ENCODE peak calls at places on chromosomes 5 and 9, in four cellular contexts. R is GM12878, I is K562, E is A549. D is an unnamed sample.

GRCh38 chr5:127810014-127810413 is 106.8 kb downstream of the CCDC192 start:
- DNase-seq in I (no peak), R (no peak), E (no peak), D (no peak)

GRCh38 chr5:122165574-122166021 is 36.3 kb downstream of the ZNF474 start:
- DNase-seq in I (no peak), R (no peak), E (no peak), D (no peak)

GRCh38 chr5:163033656-163034055 is 403.7 kb upstream of the CCNG1 start:
- DNase-seq in I (peak; percentile 0), R (no peak), E (no peak), D (no peak)

GRCh38 chr5:9437741-9438240 is 108.1 kb downstream of the SEMA5A start:
- DNase-seq in E (no peak), I (no peak), R (no peak), D (no peak)

GRCh38 chr9:112647596-112647995 is 70.3 kb downstream of the INIP start:
- DNase-seq in R (no peak), E (no peak), I (no peak), D (no peak)

GRCh38 chr5:153079396-153079795 is 411.1 kb upstream of the GRIA1 start:
- DNase-seq in E (no peak), R (no peak), I (no peak), D (no peak)

GRCh38 chr9:16150938-16151650 is 598.3 kb downstream of the CCDC171 start:
- DNase-seq in E (no peak), I (no peak), R (peak; percentile 24), D (peak; percentile 35)

GRCh38 chr9:78919701-78920100 is 622.8 kb downstream of the PSAT1 start:
- DNase-seq in I (no peak), R (no peak), E (no peak), D (no peak)

GRCh38 chr9:129140397-129141065 is 29.3 kb downstream of the PTPA start:
- DNase-seq in R (no peak), E (no peak), I (peak; percentile 57), D (peak; percentile 68)

GRCh38 chr5:139795074-139796001 is at the start of gene PSD2:
- DNase-seq in R (no peak), E (no peak), I (peak; percentile 32), D (peak; percentile 89)

GRCh38 chr5:150438873-150439546 is 10.5 kb downstream of the RPS14 start:
- DNase-seq in E (peak; percentile 83), I (peak; percentile 57), R (no peak), D (peak; percentile 75)

GRCh38 chr5:87361031-87361443 is 51.7 kb downstream of the CCNH start:
- DNase-seq in I (no peak), E (no peak), R (no peak), D (no peak)

GRCh38 chr5:41747291-41747690 is 122.9 kb downstream of the OXCT1 start:
- DNase-seq in I (peak; percentile 31), R (no peak), E (no peak), D (peak; percentile 11)

GRCh38 chr9:95462419-95463121 is 54.2 kb downstream of the PTCH1 start:
- DNase-seq in I (peak; percentile 98), E (no peak), R (peak; percentile 94), D (peak; percentile 90)

GRCh38 chr9:130138791-130139190 is 33.4 kb upstream of the NCS1 start:
- DNase-seq in E (no peak), R (no peak), I (peak; percentile 43), D (no peak)

GRCh38 chr5:174505621-174506020 is 218.8 kb upstream of the MSX2 start:
- DNase-seq in I (no peak), R (no peak), E (no peak), D (no peak)

GRCh38 chr5:142674438-142675210 is 11.3 kb downstream of the FGF1 start:
- DNase-seq in I (no peak), E (no peak), R (no peak), D (no peak)

GRCh38 chr9:77899679-77900354 is 131.8 kb downstream of the GNAQ start:
- DNase-seq in R (no peak), E (no peak), I (no peak), D (no peak)

GRCh38 chr5:35294017-35294416 is 63.7 kb upstream of the PRLR start:
- DNase-seq in R (no peak), E (no peak), I (no peak), D (no peak)

GRCh38 chr9:129885018-129885669 is 49.9 kb downstream of the USP20 start:
- DNase-seq in I (peak; percentile 89), R (peak; percentile 20), E (no peak), D (no peak)

GRCh38 chr9:136438548-136438908 is 1.1 kb downstream of the INPP5E start:
- DNase-seq in R (no peak), I (peak; percentile 25), E (no peak), D (peak; percentile 72)

GRCh38 chr5:113902917-113903681 is 389.6 kb downstream of the YTHDC2 start:
- DNase-seq in I (no peak), R (no peak), E (no peak), D (no peak)

GRCh38 chr9:131733601-131734061 is 6.2 kb downstream of the RAPGEF1 start:
- DNase-seq in I (peak; percentile 55), E (peak; percentile 86), R (no peak), D (peak; percentile 70)

GRCh38 chr5:139593716-139594319 is 32.7 kb downstream of the UBE2D2 start:
- DNase-seq in I (no peak), R (no peak), E (peak; percentile 40), D (no peak)

GRCh38 chr9:109811876-109812275 is 31.9 kb downstream of the PALM2AKAP2 start:
- DNase-seq in E (no peak), R (no peak), I (no peak), D (no peak)

GRCh38 chr5:152994040-152994439 is 496.4 kb upstream of the GRIA1 start:
- DNase-seq in I (no peak), R (no peak), E (no peak), D (no peak)

GRCh38 chr5:119330367-119331183 is 25.2 kb upstream of the TNFAIP8 start:
- DNase-seq in R (no peak), E (no peak), I (peak; percentile 94), D (no peak)

GRCh38 chr5:177598477-177598876 is 1.5 kb upstream of the B4GALT7 start:
- DNase-seq in R (no peak), I (no peak), E (no peak), D (no peak)

GRCh38 chr5:17365326-17365725 is 132.7 kb upstream of the TAF11L2 start:
- DNase-seq in I (no peak), E (no peak), R (no peak), D (no peak)

DNA sequence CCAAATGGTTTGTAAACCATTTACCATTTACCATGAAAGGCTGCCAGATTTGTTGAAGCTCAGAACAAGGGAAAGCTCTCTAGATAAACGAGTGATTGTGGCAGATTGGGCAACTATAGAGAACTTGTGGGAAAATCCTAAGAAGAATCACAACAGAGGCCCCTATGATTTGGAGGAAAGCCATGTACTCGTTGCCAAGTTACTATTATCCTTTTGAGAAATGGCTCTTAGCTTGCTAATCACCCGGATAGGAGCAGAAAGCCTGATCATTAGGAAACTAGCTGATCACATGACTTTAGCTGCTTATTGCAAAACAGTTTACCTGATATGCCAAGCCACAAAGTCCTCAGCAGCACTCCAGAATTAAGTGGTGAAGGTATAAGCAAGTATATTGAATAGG is 23.5 kb upstream of the ATG10 start:
- DNase-seq in I (no peak), E (no peak), R (no peak), D (no peak)
- TF ChIP-seq RCOR1 in I (no peak), E (no peak), R (no peak), D (no peak)

GRCh38 chr5:3639175-3639574 is 43.5 kb downstream of the IRX1 start:
- DNase-seq in I (no peak), E (no peak), R (no peak), D (no peak)

GRCh38 chr5:3642231-3642630 is 46.6 kb downstream of the IRX1 start:
- DNase-seq in E (no peak), I (no peak), R (no peak), D (no peak)
- TF ChIP-seq RAD21 in E (no peak), I (no peak), R (no peak), D (no peak)

DNA sequence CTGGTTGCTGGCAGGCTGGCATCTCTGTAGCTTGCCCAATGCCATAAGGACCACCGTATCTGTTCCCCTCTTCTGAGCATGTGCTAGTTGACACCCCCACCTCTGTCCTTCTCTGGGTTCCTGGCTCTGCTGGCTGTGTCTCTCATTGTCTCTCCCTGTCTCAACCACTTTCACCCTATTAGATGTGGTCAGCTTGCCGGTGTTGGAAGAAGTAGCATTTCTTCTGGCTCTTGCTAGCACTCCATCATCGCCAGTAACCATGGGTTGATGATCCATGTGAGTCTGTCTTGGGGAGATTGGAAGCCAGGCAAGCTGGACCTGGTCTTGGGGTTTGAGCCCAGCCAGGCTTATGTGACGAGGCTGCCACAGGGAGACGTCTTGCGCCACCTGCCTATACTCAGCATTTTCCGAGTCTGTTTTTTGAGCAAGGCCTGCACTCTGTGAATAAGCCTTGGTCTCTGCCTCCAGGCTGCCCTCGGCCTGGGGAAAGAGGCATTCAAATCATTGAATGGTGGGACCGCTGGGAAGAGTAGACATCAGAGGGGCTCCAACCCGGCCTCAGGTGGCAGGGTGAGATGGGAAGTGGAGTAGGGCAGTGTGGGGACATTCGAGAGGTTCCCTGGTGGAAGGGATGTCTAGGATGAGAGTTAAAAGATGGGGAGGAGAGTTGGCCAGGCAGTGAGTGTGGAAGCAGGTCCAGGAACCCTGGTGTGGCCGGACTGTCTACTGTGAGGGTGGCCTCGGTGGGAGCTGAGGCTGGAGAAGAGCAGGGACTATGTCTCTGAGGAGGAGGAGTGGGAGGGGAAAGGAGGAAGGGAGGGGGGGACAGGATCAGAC is 74.3 kb downstream of the ZNF618 start:
- DNase-seq in I (no peak), E (no peak), R (no peak), D (no peak)
- TF ChIP-seq REST in I (no peak), E (no peak), R (no peak), D (no peak)

DNA sequence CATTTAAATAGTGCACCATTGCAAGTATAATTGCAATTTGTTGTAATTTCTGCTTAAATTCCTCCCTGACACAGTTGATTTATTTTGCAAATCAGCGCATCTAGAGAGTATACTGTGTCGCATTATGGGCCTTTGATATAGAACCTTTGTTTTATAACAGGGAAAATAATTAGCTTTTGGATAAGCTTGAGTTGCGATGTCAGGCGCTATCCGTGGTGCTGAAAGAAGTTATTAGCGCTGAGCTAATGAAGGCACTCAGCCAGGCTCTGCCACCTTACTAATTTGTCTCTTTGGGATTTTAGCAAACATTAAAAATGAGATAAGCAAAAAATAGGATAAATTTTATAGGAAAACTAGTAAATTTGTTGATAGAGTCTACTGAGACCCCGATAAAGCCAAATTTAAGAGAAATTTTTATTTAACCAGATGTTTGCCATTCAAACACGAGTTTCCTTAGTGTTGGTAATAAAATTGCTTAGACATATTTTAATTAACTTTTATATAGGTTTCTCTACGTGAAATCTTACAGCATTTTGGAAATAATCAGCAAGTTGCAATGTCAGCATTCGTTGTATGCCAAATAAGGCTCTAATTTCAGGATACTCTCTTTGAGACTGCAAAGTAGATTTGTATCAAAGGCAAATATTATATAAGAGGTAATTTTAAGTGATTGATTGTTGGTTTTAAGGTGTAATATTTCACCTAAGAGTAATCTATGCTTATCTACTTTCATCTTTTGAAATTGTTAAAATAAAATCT is 355.5 kb downstream of the TLR4 start:
- DNase-seq in I (peak; percentile 18), R (no peak), E (no peak), D (no peak)
- TF ChIP-seq RCOR1 in I (no peak), R (no peak), E (no peak), D (no peak)

GRCh38 chr9:100492952-100493351 is 20.0 kb downstream of the TMEFF1 start:
- DNase-seq in I (no peak), E (no peak), R (no peak), D (no peak)
- TF ChIP-seq RAD21 in I (no peak), E (peak; percentile 40), R (peak; percentile 49), D (no peak)